ENCODE peak calls at places on chromosomes 2 and 18, in nine cellular contexts. B, M, N, K, P, Y, J, X and S are unnamed samples.

GRCh38 chr2:174603280-174603679 is 5.7 kb upstream of the WIPF1 start:
- DNase-seq in B (peak; percentile 52), M (peak; percentile 72), N (peak; percentile 50), K (peak; percentile 34), P (peak; percentile 68), Y (peak; percentile 70), J (peak; percentile 46), X (peak; percentile 74), S (no peak)

GRCh38 chr2:230443540-230443939 is 27.5 kb downstream of the SP100 start:
- DNase-seq in B (no peak), M (no peak), N (no peak), K (no peak), P (no peak), Y (no peak), J (no peak), X (no peak), S (no peak)

GRCh38 chr2:113240150-113240914 is 38.4 kb downstream of the PAX8 start:
- DNase-seq in B (peak; percentile 73), M (no peak), N (peak; percentile 84), K (peak; percentile 79), P (no peak), Y (no peak), J (peak; percentile 93), X (no peak), S (no peak)

GRCh38 chr2:147763861-147764260 is 81.0 kb upstream of the ACVR2A start:
- DNase-seq in B (no peak), M (no peak), N (no peak), K (no peak), P (no peak), Y (no peak), J (no peak), X (no peak), S (no peak)

GRCh38 chr2:58938988-58939387 is 697.9 kb upstream of the FANCL start:
- DNase-seq in B (no peak), M (no peak), N (no peak), K (no peak), P (no peak), Y (no peak), J (no peak), X (no peak), S (no peak)

GRCh38 chr18:34837769-34838194 is 127.7 kb downstream of the DTNA start:
- DNase-seq in B (no peak), M (no peak), N (no peak), K (no peak), P (no peak), Y (no peak), J (no peak), X (no peak), S (no peak)

GRCh38 chr2:16413257-16413656 is 252.4 kb downstream of the CYRIA start:
- DNase-seq in B (no peak), M (no peak), N (no peak), K (no peak), P (no peak), Y (peak; percentile 64), J (peak; percentile 67), X (no peak), S (no peak)

GRCh38 chr2:101956465-101957030 is 35.2 kb upstream of the IL1R2 start:
- DNase-seq in B (no peak), M (no peak), N (no peak), K (no peak), P (no peak), Y (no peak), J (no peak), X (no peak), S (no peak)

GRCh38 chr2:55223958-55224760 is 7.9 kb downstream of the CLHC1 start:
- DNase-seq in B (no peak), M (peak; percentile 50), N (no peak), K (no peak), P (no peak), Y (no peak), J (no peak), X (no peak), S (no peak)

GRCh38 chr2:108998911-108999310 is 9.9 kb upstream of the EDAR start:
- DNase-seq in B (no peak), M (no peak), N (no peak), K (no peak), P (no peak), Y (no peak), J (no peak), X (no peak), S (no peak)

GRCh38 chr2:71299507-71299906 is 32.1 kb upstream of the ZNF638 start:
- DNase-seq in B (no peak), M (no peak), N (peak; percentile 46), K (peak; percentile 10), P (peak; percentile 16), Y (peak; percentile 45), J (no peak), X (no peak), S (no peak)

GRCh38 chr18:48153641-48154481 is 223.4 kb upstream of the SMAD2 start:
- DNase-seq in B (no peak), M (no peak), N (peak; percentile 20), K (no peak), P (no peak), Y (no peak), J (no peak), X (no peak), S (no peak)

GRCh38 chr2:140064241-140064640 is 1284.1 kb upstream of the NXPH2 start:
- DNase-seq in B (no peak), M (no peak), N (no peak), K (no peak), P (no peak), Y (no peak), J (no peak), X (no peak), S (no peak)

GRCh38 chr2:147030966-147031760 is 813.7 kb upstream of the ACVR2A start:
- DNase-seq in B (no peak), M (no peak), N (no peak), K (no peak), P (no peak), Y (peak; percentile 37), J (no peak), X (no peak), S (no peak)

GRCh38 chr2:105576440-105577241 is 168.1 kb upstream of the NCK2 start:
- DNase-seq in B (no peak), M (no peak), N (peak; percentile 68), K (peak; percentile 54), P (no peak), Y (peak; percentile 51), J (no peak), X (no peak), S (peak; percentile 6)

GRCh38 chr2:71749671-71750101 is 296.3 kb downstream of the DYSF start:
- DNase-seq in B (no peak), M (no peak), N (no peak), K (no peak), P (no peak), Y (no peak), J (no peak), X (no peak), S (peak; percentile 4)

GRCh38 chr18:21064347-21064746 is 47.3 kb downstream of the ROCK1 start:
- DNase-seq in B (no peak), M (no peak), N (no peak), K (no peak), P (no peak), Y (no peak), J (no peak), X (no peak), S (no peak)

GRCh38 chr2:10424051-10424450 is 24.1 kb downstream of the ODC1 start:
- DNase-seq in B (no peak), M (no peak), N (no peak), K (no peak), P (no peak), Y (no peak), J (no peak), X (no peak), S (no peak)

GRCh38 chr2:33411765-33412164 is 64.7 kb upstream of the RASGRP3 start:
- DNase-seq in B (no peak), M (no peak), N (no peak), K (no peak), P (no peak), Y (no peak), J (no peak), X (no peak), S (no peak)

GRCh38 chr2:216775043-216775453 is 79.7 kb upstream of the IGFBP5 start:
- DNase-seq in B (no peak), M (no peak), N (peak; percentile 61), K (no peak), P (no peak), Y (peak; percentile 25), J (peak; percentile 69), X (no peak), S (no peak)

GRCh38 chr2:236947896-236948295 is 137.8 kb upstream of the COPS8 start:
- DNase-seq in B (no peak), M (no peak), N (no peak), K (no peak), P (peak; percentile 3), Y (no peak), J (no peak), X (no peak), S (no peak)

GRCh38 chr2:77087987-77088414 is 434.2 kb downstream of the LRRTM4 start:
- DNase-seq in B (no peak), M (no peak), N (no peak), K (no peak), P (no peak), Y (no peak), J (no peak), X (no peak), S (no peak)

GRCh38 chr2:127101048-127101611 is 5.8 kb downstream of the BIN1 start:
- DNase-seq in B (no peak), M (peak; percentile 23), N (no peak), K (no peak), P (no peak), Y (no peak), J (no peak), X (no peak), S (no peak)

GRCh38 chr2:42503291-42503690 is 9.5 kb upstream of the KCNG3 start:
- DNase-seq in B (no peak), M (no peak), N (no peak), K (no peak), P (no peak), Y (no peak), J (no peak), X (no peak), S (no peak)